ENCODE peak calls at places on chromosomes 7 and 10, in seven cellular contexts. U is thoracic aorta, A is heart right ventricle, J is coronary artery, L is brain microvascular endothelial cell, E is PC-3, M is DND-41. Y is an unnamed sample.

GRCh38 chr7:1170741-1171501 is 10.9 kb upstream of the ZFAND2A start:
- DNase-seq in U (no peak), A (no peak), J (no peak), L (no peak), E (no peak), M (no peak), Y (no peak)

GRCh38 chr7:88040694-88041093 is 106.6 kb downstream of the ADAM22 start:
- DNase-seq in U (no peak), A (no peak), J (no peak), L (no peak), E (peak), M (no peak), Y (no peak)

GRCh38 chr7:108492742-108493141 is 33.2 kb downstream of the PNPLA8 start:
- DNase-seq in U (no peak), A (no peak), J (no peak), L (no peak), E (peak), M (no peak), Y (no peak)

GRCh38 chr7:16051561-16052280 is 365.2 kb upstream of the MEOX2 start:
- DNase-seq in U (no peak), A (no peak), J (no peak), L (peak), E (no peak), M (no peak), Y (no peak)

GRCh38 chr10:12735843-12736462 is 265.6 kb downstream of the CCDC3 start:
- DNase-seq in U (peak), A (no peak), J (peak), L (no peak), E (no peak), M (no peak), Y (no peak)

GRCh38 chr7:103810112-103810744 is 179.2 kb downstream of the RELN start:
- DNase-seq in U (no peak), A (no peak), J (no peak), L (peak), E (no peak), M (no peak), Y (no peak)

GRCh38 chr7:440059-440749 is 79.4 kb downstream of the PDGFA start:
- DNase-seq in U (no peak), A (no peak), J (no peak), L (no peak), E (no peak), M (no peak), Y (no peak)

GRCh38 chr10:110212119-110213006 is 5.0 kb downstream of the MXI1 start:
- DNase-seq in U (no peak), A (no peak), J (no peak), L (no peak), E (no peak), M (no peak), Y (no peak)

GRCh38 chr10:113458944-113459343 is 93.9 kb upstream of the HABP2 start:
- DNase-seq in U (no peak), A (no peak), J (no peak), L (no peak), E (no peak), M (no peak), Y (no peak)

GRCh38 chr7:76386691-76387260 is 22.7 kb downstream of the SSC4D start:
- DNase-seq in U (no peak), A (no peak), J (no peak), L (no peak), E (no peak), M (no peak), Y (no peak)

GRCh38 chr10:76035010-76035727 is 603.7 kb downstream of the LRMDA start:
- DNase-seq in U (no peak), A (no peak), J (no peak), L (no peak), E (no peak), M (no peak), Y (no peak)

GRCh38 chr10:122054046-122055025 is 65.4 kb downstream of the TACC2 start:
- DNase-seq in U (no peak), A (peak), J (no peak), L (peak), E (peak), M (no peak), Y (no peak)

GRCh38 chr7:10205690-10206089 is 768.0 kb upstream of the PHF14 start:
- DNase-seq in U (no peak), A (no peak), J (no peak), L (no peak), E (no peak), M (no peak), Y (no peak)

GRCh38 chr10:72009430-72010081 is 45.4 kb downstream of the CHST3 start:
- DNase-seq in U (peak), A (peak), J (peak), L (peak), E (no peak), M (no peak), Y (peak)

GRCh38 chr7:68216046-68216445 is 1219.4 kb downstream of the TYW1 start:
- DNase-seq in U (no peak), A (no peak), J (no peak), L (no peak), E (no peak), M (no peak), Y (no peak)

GRCh38 chr10:68550747-68551411 is 9.3 kb upstream of the TET1 start:
- DNase-seq in U (no peak), A (peak), J (no peak), L (peak), E (peak), M (peak), Y (no peak)

GRCh38 chr10:133336131-133337078 is at the start of gene CALY:
- DNase-seq in U (no peak), A (no peak), J (no peak), L (no peak), E (no peak), M (peak), Y (peak)

GRCh38 chr7:51102828-51103227 is 213.8 kb downstream of the COBL start:
- DNase-seq in U (no peak), A (no peak), J (no peak), L (peak), E (no peak), M (no peak), Y (no peak)

GRCh38 chr7:16619979-16620408 is 25.6 kb downstream of the ANKMY2 start:
- DNase-seq in U (no peak), A (no peak), J (no peak), L (no peak), E (peak), M (no peak), Y (no peak)

GRCh38 chr7:44104880-44105771 is 981 bp downstream of the AEBP1 start:
- DNase-seq in U (no peak), A (no peak), J (no peak), L (peak), E (no peak), M (no peak), Y (peak)

GRCh38 chr10:20683345-20683744 is 213.8 kb downstream of the NEBL start:
- DNase-seq in U (no peak), A (no peak), J (no peak), L (no peak), E (no peak), M (no peak), Y (no peak)

GRCh38 chr10:100433253-100434240 is 29.3 kb upstream of the WNT8B start:
- DNase-seq in U (peak), A (peak), J (peak), L (peak), E (peak), M (peak), Y (peak)

GRCh38 chr7:154571772-154572171 is 431.2 kb downstream of the PAXIP1 start:
- DNase-seq in U (no peak), A (no peak), J (no peak), L (no peak), E (no peak), M (no peak), Y (no peak)

GRCh38 chr10:70503776-70504175 is 25.2 kb downstream of the PALD1 start:
- DNase-seq in U (no peak), A (no peak), J (no peak), L (no peak), E (no peak), M (no peak), Y (no peak)
- H3K27ac ChIP-seq in U (no peak), A (no peak), J (no peak), L (no peak), E (no peak), M (no peak), Y (peak)

GRCh38 chr10:88544140-88544870 is 38.8 kb downstream of the RNLS start:
- DNase-seq in U (no peak), A (no peak), J (no peak), L (no peak), E (no peak), M (no peak), Y (no peak)
- H3K4me3 ChIP-seq in U (no peak), A (no peak), J (no peak), L (no peak), E (no peak), M (no peak), Y (no peak)

GRCh38 chr10:106355450-106355849 is 809.1 kb downstream of the SORCS1 start:
- DNase-seq in U (no peak), A (no peak), J (no peak), L (no peak), E (peak), M (no peak), Y (no peak)
- TF ChIP-seq CTCF in U (no peak), A (peak), J (no peak), L (peak), E (peak), M (peak), Y (no peak)

DNA sequence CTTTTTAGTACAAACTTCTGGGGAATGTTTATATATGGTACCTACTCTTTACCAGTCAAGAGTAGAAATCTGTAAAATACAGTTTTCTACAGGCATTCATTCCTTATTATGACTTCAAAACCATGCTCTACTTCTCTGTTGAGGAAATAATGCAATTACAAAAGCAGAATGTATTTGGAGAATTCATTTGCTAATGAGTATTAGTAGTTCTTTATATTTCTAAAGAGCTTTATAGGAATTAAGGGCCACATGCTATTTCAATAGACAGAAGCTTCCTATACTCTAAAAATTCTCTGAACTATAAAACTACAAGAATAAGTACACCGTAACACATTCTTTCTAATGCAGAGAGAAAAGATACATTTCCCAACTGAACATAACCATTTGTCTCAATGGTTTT is 21.7 kb downstream of the CDK1 start:
- DNase-seq in U (no peak), A (no peak), J (no peak), L (no peak), E (no peak), M (no peak), Y (no peak)
- H3K27ac ChIP-seq in U (no peak), A (no peak), J (no peak), L (no peak), E (no peak), M (no peak), Y (no peak)

GRCh38 chr10:70331486-70332268 is 47.9 kb upstream of the NPFFR1 start:
- DNase-seq in U (peak), A (peak), J (no peak), L (peak), E (peak), M (no peak), Y (no peak)
- H3K4me3 ChIP-seq in U (no peak), A (no peak), J (no peak), L (no peak), E (no peak), M (no peak), Y (no peak)